ENCODE peak calls at places on chromosomes 12 and 14, in nine cellular contexts. K, Y, G, Z, M, E, S, C and V are unnamed samples.

GRCh38 chr14:22888662-22889061 is 5.6 kb downstream of the REM2 start:
- DNase-seq in K (no peak), Y (no peak), G (no peak), Z (no peak), M (no peak), E (no peak), S (no peak), C (no peak), V (no peak)

GRCh38 chr14:76050797-76051392 is 65.3 kb downstream of the IFT43 start:
- DNase-seq in K (peak), Y (peak), G (peak), Z (peak), M (no peak), E (peak), S (peak), C (peak), V (peak)

GRCh38 chr12:83573676-83574075 is 887.0 kb downstream of the TMTC2 start:
- DNase-seq in K (peak), Y (no peak), G (no peak), Z (no peak), M (no peak), E (no peak), S (no peak), C (no peak), V (peak)

GRCh38 chr14:91229743-91230200 is 14.7 kb downstream of the GPR68 start:
- DNase-seq in K (no peak), Y (peak), G (no peak), Z (peak), M (no peak), E (no peak), S (no peak), C (no peak), V (peak)

GRCh38 chr14:94388027-94388895 is at the start of gene SERPINA1:
- DNase-seq in K (peak), Y (no peak), G (no peak), Z (no peak), M (no peak), E (no peak), S (peak), C (no peak), V (no peak)

GRCh38 chr12:8699714-8700113 is 1.9 kb downstream of the RIMKLB start:
- DNase-seq in K (no peak), Y (no peak), G (no peak), Z (no peak), M (no peak), E (no peak), S (peak), C (no peak), V (peak)

GRCh38 chr14:52547526-52547925 is 4.8 kb downstream of the TXNDC16 start:
- DNase-seq in K (no peak), Y (no peak), G (no peak), Z (no peak), M (no peak), E (no peak), S (no peak), C (no peak), V (peak)

GRCh38 chr14:79136437-79137430 is 966.6 kb downstream of the NRXN3 start:
- DNase-seq in K (no peak), Y (no peak), G (no peak), Z (no peak), M (no peak), E (peak), S (peak), C (no peak), V (no peak)

GRCh38 chr14:86799244-86799647 is 1193.7 kb downstream of the GALC start:
- DNase-seq in K (no peak), Y (no peak), G (peak), Z (no peak), M (no peak), E (no peak), S (no peak), C (no peak), V (peak)

GRCh38 chr14:89616425-89617141 is 199.6 kb upstream of the FOXN3 start:
- DNase-seq in K (no peak), Y (no peak), G (no peak), Z (peak), M (no peak), E (no peak), S (no peak), C (no peak), V (no peak)

GRCh38 chr14:61065671-61066070 is 84.6 kb downstream of the SLC38A6 start:
- DNase-seq in K (no peak), Y (no peak), G (no peak), Z (no peak), M (no peak), E (no peak), S (no peak), C (no peak), V (no peak)

GRCh38 chr14:93113678-93114067 is 2.1 kb downstream of the ITPK1 start:
- DNase-seq in K (no peak), Y (no peak), G (no peak), Z (no peak), M (peak), E (no peak), S (no peak), C (no peak), V (no peak)

GRCh38 chr14:96140964-96141363 is 63.7 kb upstream of the BDKRB2 start:
- DNase-seq in K (no peak), Y (no peak), G (no peak), Z (no peak), M (no peak), E (no peak), S (no peak), C (no peak), V (no peak)

GRCh38 chr12:97235102-97235501 is 227.5 kb upstream of the RMST start:
- DNase-seq in K (no peak), Y (no peak), G (no peak), Z (no peak), M (peak), E (no peak), S (peak), C (no peak), V (no peak)

GRCh38 chr14:55794655-55795583 is 214.9 kb downstream of the KTN1 start:
- DNase-seq in K (no peak), Y (no peak), G (no peak), Z (no peak), M (no peak), E (no peak), S (no peak), C (no peak), V (peak)

GRCh38 chr14:32121948-32122347 is 44.8 kb downstream of the ARHGAP5 start:
- DNase-seq in K (no peak), Y (no peak), G (no peak), Z (no peak), M (no peak), E (no peak), S (no peak), C (no peak), V (no peak)

GRCh38 chr12:119804011-119804641 is 73.0 kb downstream of the CIT start:
- DNase-seq in K (peak), Y (no peak), G (peak), Z (no peak), M (peak), E (peak), S (peak), C (no peak), V (peak)

GRCh38 chr12:169528-170360 is 44.2 kb downstream of the SLC6A12 start:
- DNase-seq in K (no peak), Y (no peak), G (no peak), Z (no peak), M (no peak), E (no peak), S (peak), C (no peak), V (no peak)

GRCh38 chr12:27595231-27595642 is 71.2 kb downstream of the PPFIBP1 start:
- DNase-seq in K (peak), Y (no peak), G (no peak), Z (no peak), M (no peak), E (no peak), S (no peak), C (no peak), V (no peak)

GRCh38 chr12:132502149-132502881 is 12.4 kb downstream of the FBRSL1 start:
- DNase-seq in K (peak), Y (no peak), G (no peak), Z (no peak), M (peak), E (no peak), S (no peak), C (no peak), V (peak)

GRCh38 chr14:74634481-74634880 is 22.4 kb upstream of the LTBP2 start:
- DNase-seq in K (no peak), Y (no peak), G (no peak), Z (no peak), M (no peak), E (no peak), S (no peak), C (no peak), V (no peak)

GRCh38 chr14:68216072-68216471 is 396.5 kb downstream of the RAD51B start:
- DNase-seq in K (no peak), Y (no peak), G (no peak), Z (no peak), M (no peak), E (no peak), S (no peak), C (no peak), V (no peak)

GRCh38 chr12:124392271-124392990 is 97.5 kb downstream of the RFLNA start:
- DNase-seq in K (no peak), Y (peak), G (no peak), Z (peak), M (peak), E (no peak), S (peak), C (no peak), V (peak)

GRCh38 chr14:105056303-105056831 is 8.9 kb downstream of the GPR132 start:
- DNase-seq in K (no peak), Y (no peak), G (no peak), Z (no peak), M (peak), E (peak), S (peak), C (no peak), V (no peak)

GRCh38 chr12:115060477-115061168 is 376.6 kb upstream of the TBX3 start:
- DNase-seq in K (no peak), Y (no peak), G (no peak), Z (no peak), M (no peak), E (no peak), S (no peak), C (no peak), V (no peak)

GRCh38 chr12:106358410-106359241 is 1.1 kb downstream of the POLR3B start:
- DNase-seq in K (peak), Y (peak), G (peak), Z (no peak), M (no peak), E (no peak), S (no peak), C (no peak), V (peak)

GRCh38 chr12:110282956-110283817 is 2.1 kb downstream of the ATP2A2 start:
- DNase-seq in K (no peak), Y (peak), G (no peak), Z (no peak), M (no peak), E (no peak), S (no peak), C (no peak), V (peak)

GRCh38 chr14:32013083-32013482 is 64.0 kb upstream of the ARHGAP5 start:
- DNase-seq in K (no peak), Y (no peak), G (no peak), Z (no peak), M (peak), E (no peak), S (peak), C (no peak), V (peak)

GRCh38 chr12:68392376-68392775 is 60.2 kb upstream of the MDM1 start:
- DNase-seq in K (no peak), Y (no peak), G (no peak), Z (no peak), M (no peak), E (no peak), S (no peak), C (no peak), V (no peak)

GRCh38 chr14:49977126-49977841 is 84.4 kb downstream of the ARF6 start:
- DNase-seq in K (no peak), Y (peak), G (no peak), Z (peak), M (no peak), E (no peak), S (no peak), C (peak), V (peak)

GRCh38 chr12:34402899-34403705 is 380.8 kb downstream of the ALG10 start:
- DNase-seq in K (peak), Y (no peak), G (no peak), Z (peak), M (peak), E (peak), S (peak), C (no peak), V (no peak)

GRCh38 chr12:90958995-90959394 is 4.0 kb upstream of the CCER1 start:
- DNase-seq in K (no peak), Y (peak), G (peak), Z (no peak), M (no peak), E (no peak), S (no peak), C (no peak), V (no peak)

GRCh38 chr12:57176139-57176477 is 28.7 kb upstream of the LRP1-AS start:
- DNase-seq in K (no peak), Y (no peak), G (no peak), Z (no peak), M (no peak), E (no peak), S (no peak), C (no peak), V (no peak)

GRCh38 chr12:106934277-106934676 is 21.4 kb upstream of the TMEM263 start:
- DNase-seq in K (no peak), Y (no peak), G (no peak), Z (no peak), M (no peak), E (no peak), S (no peak), C (no peak), V (no peak)

GRCh38 chr14:103626150-103626850 is 2.7 kb upstream of the KLC1 start:
- DNase-seq in K (no peak), Y (no peak), G (no peak), Z (no peak), M (no peak), E (no peak), S (no peak), C (no peak), V (no peak)

GRCh38 chr12:4771172-4771959 is 51.2 kb downstream of the GALNT8 start:
- DNase-seq in K (no peak), Y (no peak), G (no peak), Z (no peak), M (no peak), E (no peak), S (no peak), C (no peak), V (no peak)

GRCh38 chr12:117567644-117568043 is 206.2 kb upstream of the NOS1 start:
- DNase-seq in K (no peak), Y (no peak), G (no peak), Z (peak), M (no peak), E (no peak), S (no peak), C (no peak), V (no peak)

GRCh38 chr14:33682746-33683145 is 268.1 kb downstream of the EGLN3 start:
- DNase-seq in K (peak), Y (no peak), G (no peak), Z (no peak), M (no peak), E (no peak), S (no peak), C (no peak), V (no peak)

GRCh38 chr12:102551186-102551585 is 70.8 kb upstream of the IGF1 start:
- DNase-seq in K (no peak), Y (no peak), G (no peak), Z (no peak), M (no peak), E (no peak), S (no peak), C (no peak), V (no peak)

GRCh38 chr12:10212623-10213131 is at the start of gene GABARAPL1:
- DNase-seq in K (peak), Y (peak), G (peak), Z (peak), M (peak), E (peak), S (peak), C (peak), V (peak)